ENCODE peak calls at places on chromosomes 2 and 18, in nine cellular contexts. L, Q, Z, M, V, I, P, A and N are unnamed samples.

GRCh38 chr2:9637330-9637729 is 6.5 kb upstream of the YWHAQ start:
- DNase-seq in Z (peak; percentile 82), V (no peak), P (no peak), L (no peak), M (peak; percentile 73), I (peak; percentile 79), A (peak; percentile 11), Q (no peak), N (no peak)

GRCh38 chr2:172113617-172114016 is 10.9 kb upstream of the DLX2 start:
- DNase-seq in L (no peak), M (peak; percentile 66), Z (peak; percentile 75), V (peak; percentile 54), A (no peak), Q (no peak), P (no peak), I (peak; percentile 63), N (no peak)

GRCh38 chr2:64742678-64743077 is 89.0 kb upstream of the SERTAD2 start:
- DNase-seq in P (no peak), M (peak; percentile 48), V (no peak), L (no peak), I (no peak), Q (no peak), Z (no peak), A (no peak), N (no peak)

GRCh38 chr2:231185886-231186285 is 12.5 kb upstream of the ARMC9 start:
- DNase-seq in V (no peak), Q (no peak), A (no peak), I (no peak), M (no peak), Z (no peak), L (no peak), P (no peak), N (peak; percentile 62)

GRCh38 chr18:35246831-35247230 is 6.0 kb downstream of the ZNF397 start:
- DNase-seq in Q (no peak), V (no peak), P (no peak), M (no peak), Z (no peak), L (no peak), I (no peak), A (no peak), N (no peak)

GRCh38 chr2:101985793-101986164 is 6.0 kb upstream of the IL1R2 start:
- DNase-seq in I (no peak), V (no peak), P (no peak), L (no peak), M (no peak), Z (no peak), A (peak; percentile 21), Q (no peak), N (no peak)

GRCh38 chr2:237441605-237442004 is 27.6 kb upstream of the COL6A3 start:
- DNase-seq in L (no peak), M (peak; percentile 85), I (peak; percentile 92), P (no peak), Z (peak; percentile 79), V (no peak), A (no peak), Q (peak; percentile 23), N (no peak)

GRCh38 chr2:82007051-82007664 is 1702.6 kb upstream of the LRRTM1 start:
- DNase-seq in M (no peak), L (no peak), V (no peak), Q (no peak), Z (no peak), I (no peak), A (no peak), P (no peak), N (no peak)

GRCh38 chr2:172311921-172312345 is 115.5 kb upstream of the ITGA6 start:
- DNase-seq in Q (no peak), L (no peak), V (no peak), M (no peak), I (no peak), Z (no peak), A (no peak), P (no peak), N (no peak)

GRCh38 chr2:152200562-152201465 is 25.3 kb upstream of the STAM2 start:
- DNase-seq in A (peak; percentile 94), L (peak; percentile 25), I (peak; percentile 99), P (no peak), M (peak; percentile 98), Z (peak; percentile 99), V (no peak), Q (peak; percentile 88), N (peak; percentile 91)

GRCh38 chr18:73514449-73514848 is 633.2 kb downstream of the FBXO15 start:
- DNase-seq in P (no peak), I (no peak), Q (no peak), Z (no peak), A (no peak), L (no peak), M (no peak), V (no peak), N (no peak)

GRCh38 chr2:36731941-36732700 is 35.6 kb downstream of the VIT start:
- DNase-seq in L (no peak), P (no peak), A (no peak), I (peak; percentile 75), Q (peak; percentile 35), M (no peak), V (no peak), Z (peak; percentile 99), N (no peak)

GRCh38 chr2:30721668-30722647 is 85.3 kb downstream of the CAPN13 start:
- DNase-seq in M (no peak), P (no peak), Z (no peak), Q (no peak), I (no peak), L (no peak), A (no peak), V (no peak), N (peak; percentile 46)

GRCh38 chr2:152278536-152278935 is 56.4 kb upstream of the FMNL2 start:
- DNase-seq in Z (no peak), L (no peak), P (no peak), V (no peak), Q (no peak), M (no peak), A (no peak), I (no peak), N (no peak)

GRCh38 chr2:109438146-109438545 is 175.6 kb downstream of the SEPTIN10 start:
- DNase-seq in L (no peak), I (no peak), A (no peak), M (no peak), Z (no peak), P (no peak), Q (no peak), V (no peak), N (no peak)

GRCh38 chr2:120245520-120245835 is 7.2 kb upstream of the RALB start:
- DNase-seq in Q (no peak), Z (peak; percentile 76), V (no peak), P (no peak), L (no peak), M (no peak), A (peak; percentile 84), I (no peak), N (no peak)

GRCh38 chr2:7915302-7916200 is 766.3 kb upstream of the ID2 start:
- DNase-seq in I (peak; percentile 50), Q (no peak), A (no peak), Z (peak; percentile 54), P (no peak), V (no peak), L (no peak), M (peak; percentile 6), N (no peak)

GRCh38 chr2:1742680-1743395 is 1.5 kb downstream of the PXDN start:
- DNase-seq in V (no peak), P (peak; percentile 53), I (peak; percentile 96), L (peak; percentile 74), M (peak; percentile 93), A (no peak), Z (peak; percentile 97), Q (peak; percentile 56), N (peak; percentile 93)

GRCh38 chr18:48636436-48636835 is 97.6 kb downstream of the CTIF start:
- DNase-seq in I (no peak), M (no peak), A (no peak), Z (no peak), Q (no peak), V (no peak), L (no peak), P (no peak), N (no peak)